ENCODE peak calls at places on chromosomes 12 and 14, in six cellular contexts. K is astrocyte; A is stimulated activated CD8-positive, alpha-beta memory T cell treated with anti-CD3 and anti-CD28 coated beads, Interleukin-2, amount 100 ng/mL, for 1 hour; M is NCI-H1436 treated with DMSO at 0.1 percent for 48 hours; Y is choroid plexus epithelial cell; W is A673. T is an unnamed sample.

GRCh38 chr12:67593041-67593870 is 55.3 kb upstream of the DYRK2 start:
- DNase-seq in Y (peak), M (no peak), A (no peak), K (peak), W (no peak), T (no peak)

GRCh38 chr12:526089-526488 is 66.3 kb downstream of the B4GALNT3 start:
- DNase-seq in Y (no peak), W (no peak), M (no peak), K (no peak), A (no peak), T (no peak)

GRCh38 chr14:46147486-46147885 is 504.1 kb downstream of the RPL10L start:
- DNase-seq in K (no peak), A (no peak), W (no peak), Y (no peak), M (no peak), T (no peak)

GRCh38 chr14:101241807-101242278 is 319.5 kb upstream of the DIO3 start:
- DNase-seq in W (no peak), K (no peak), A (no peak), M (no peak), Y (peak), T (no peak)

GRCh38 chr12:1306096-1306495 is 288.3 kb downstream of the FBXL14 start:
- DNase-seq in A (no peak), K (no peak), W (no peak), M (no peak), Y (peak), T (no peak)

GRCh38 chr14:106635569-106635968 is 1109.2 kb downstream of the TMEM121 start:
- DNase-seq in A (no peak), K (no peak), W (no peak), Y (no peak), M (no peak), T (no peak)

GRCh38 chr14:51507556-51508511 is 143.9 kb upstream of the FRMD6 start:
- DNase-seq in A (no peak), W (peak), Y (peak), K (peak), M (peak), T (peak)

GRCh38 chr12:28855761-28856160 is 293.3 kb upstream of the FAR2 start:
- DNase-seq in Y (no peak), M (no peak), A (no peak), K (peak), W (no peak), T (no peak)

GRCh38 chr14:96639550-96639949 is 137.4 kb downstream of the PAPOLA start:
- DNase-seq in M (no peak), W (no peak), Y (no peak), K (no peak), A (no peak), T (no peak)

GRCh38 chr12:103780093-103780440 is 61.0 kb downstream of the NT5DC3 start:
- DNase-seq in W (no peak), M (no peak), K (peak), Y (peak), A (no peak), T (no peak)

GRCh38 chr12:11881835-11882234 is 188.9 kb upstream of the BCL2L14 start:
- DNase-seq in M (no peak), Y (no peak), K (no peak), A (no peak), W (no peak), T (no peak)

GRCh38 chr12:46559311-46559710 is 186.7 kb upstream of the SLC38A2 start:
- DNase-seq in W (no peak), A (no peak), K (peak), M (no peak), Y (no peak), T (no peak)

GRCh38 chr12:96239711-96240234 is 45.6 kb downstream of the ELK3 start:
- DNase-seq in K (no peak), Y (peak), M (no peak), W (peak), A (no peak), T (no peak)

GRCh38 chr12:107400686-107401447 is 284.7 kb upstream of the PWP1 start:
- DNase-seq in M (no peak), W (peak), K (peak), A (no peak), Y (peak), T (no peak)